ENCODE peak calls at places on chromosomes 2 and 18, in five cellular contexts. One of them, this sample, is unnamed.

GRCh38 chr2:231900486-231900942 is 25.7 kb downstream of the NPPC start:
- DNase-seq in IMR-90: peak; percentile 55
- DNase-seq in suprapubic skin: no peak
- DNase-seq in AG09319: no peak
- DNase-seq in A549: peak; percentile 86
- DNase-seq in this sample: peak; percentile 72

GRCh38 chr2:181465686-181466375 is 8.6 kb downstream of the ITGA4 start:
- DNase-seq in A549: no peak
- DNase-seq in IMR-90: peak; percentile 47
- DNase-seq in AG09319: peak; percentile 89
- DNase-seq in suprapubic skin: no peak
- DNase-seq in this sample: no peak

GRCh38 chr2:54529935-54530334 is 73.8 kb downstream of the SPTBN1 start:
- DNase-seq in suprapubic skin: no peak
- DNase-seq in IMR-90: no peak
- DNase-seq in AG09319: no peak
- DNase-seq in A549: no peak
- DNase-seq in this sample: no peak

GRCh38 chr2:48971801-48972200 is 182.5 kb downstream of the FSHR start:
- DNase-seq in AG09319: no peak
- DNase-seq in suprapubic skin: no peak
- DNase-seq in IMR-90: no peak
- DNase-seq in A549: no peak
- DNase-seq in this sample: no peak

GRCh38 chr2:133787207-133787606 is 218.9 kb upstream of the NCKAP5 start:
- DNase-seq in A549: no peak
- DNase-seq in AG09319: peak; percentile 3
- DNase-seq in suprapubic skin: no peak
- DNase-seq in IMR-90: peak; percentile 77
- DNase-seq in this sample: no peak

GRCh38 chr2:240437861-240438809 is 2.7 kb downstream of the GPC1 start:
- DNase-seq in suprapubic skin: no peak
- DNase-seq in AG09319: peak; percentile 24
- DNase-seq in IMR-90: peak; percentile 42
- DNase-seq in A549: peak; percentile 75
- DNase-seq in this sample: peak; percentile 38

GRCh38 chr18:8175486-8176061 is 433.7 kb upstream of the RAB12 start:
- DNase-seq in A549: no peak
- DNase-seq in IMR-90: no peak
- DNase-seq in AG09319: no peak
- DNase-seq in suprapubic skin: no peak
- DNase-seq in this sample: no peak

GRCh38 chr18:46481847-46482245 is 175.2 kb downstream of the LOXHD1 start:
- DNase-seq in suprapubic skin: no peak
- DNase-seq in AG09319: no peak
- DNase-seq in IMR-90: no peak
- DNase-seq in A549: no peak
- DNase-seq in this sample: no peak

GRCh38 chr2:100011272-100011711 is 131.1 kb downstream of the AFF3 start:
- DNase-seq in A549: no peak
- DNase-seq in IMR-90: peak; percentile 99
- DNase-seq in AG09319: peak; percentile 86
- DNase-seq in suprapubic skin: no peak
- DNase-seq in this sample: no peak

GRCh38 chr2:197846789-197847188 is 42.4 kb downstream of the PLCL1 start:
- DNase-seq in AG09319: no peak
- DNase-seq in IMR-90: peak; percentile 73
- DNase-seq in A549: no peak
- DNase-seq in suprapubic skin: no peak
- DNase-seq in this sample: no peak

GRCh38 chr2:26184086-26184485 is 11.2 kb downstream of the GAREM2 start:
- DNase-seq in suprapubic skin: no peak
- DNase-seq in AG09319: no peak
- DNase-seq in A549: no peak
- DNase-seq in IMR-90: no peak
- DNase-seq in this sample: no peak

GRCh38 chr2:176193048-176193447 is 4.6 kb downstream of the HOXD1 start:
- DNase-seq in A549: no peak
- DNase-seq in IMR-90: no peak
- DNase-seq in AG09319: no peak
- DNase-seq in suprapubic skin: no peak
- DNase-seq in this sample: no peak

GRCh38 chr2:174839672-174840071 is 75.4 kb upstream of the CHRNA1 start:
- DNase-seq in IMR-90: no peak
- DNase-seq in A549: no peak
- DNase-seq in suprapubic skin: no peak
- DNase-seq in AG09319: no peak
- DNase-seq in this sample: no peak

GRCh38 chr2:168336786-168337388 is 89.5 kb upstream of the STK39 start:
- DNase-seq in IMR-90: no peak
- DNase-seq in A549: peak; percentile 55
- DNase-seq in suprapubic skin: no peak
- DNase-seq in AG09319: no peak
- DNase-seq in this sample: no peak

GRCh38 chr2:12738112-12738485 is 21.4 kb downstream of the TRIB2 start:
- DNase-seq in A549: no peak
- DNase-seq in AG09319: no peak
- DNase-seq in suprapubic skin: no peak
- DNase-seq in IMR-90: peak; percentile 59
- DNase-seq in this sample: no peak

GRCh38 chr2:235820571-235820970 is 326.7 kb downstream of the AGAP1 start:
- DNase-seq in AG09319: no peak
- DNase-seq in suprapubic skin: no peak
- DNase-seq in A549: no peak
- DNase-seq in IMR-90: peak; percentile 68
- DNase-seq in this sample: no peak

GRCh38 chr2:219998714-219999227 is 371.3 kb downstream of the SLC4A3 start:
- DNase-seq in AG09319: no peak
- DNase-seq in IMR-90: no peak
- DNase-seq in suprapubic skin: no peak
- DNase-seq in A549: no peak
- DNase-seq in this sample: no peak
- TF ChIP-seq CTCF in AG09319: no peak
- TF ChIP-seq CTCF in IMR-90: no peak
- TF ChIP-seq CTCF in suprapubic skin: no peak
- TF ChIP-seq CTCF in A549: no peak
- TF ChIP-seq CTCF in this sample: no peak

GRCh38 chr18:3596324-3597158 is 146.6 kb downstream of the TGIF1 start:
- DNase-seq in IMR-90: peak; percentile 58
- DNase-seq in suprapubic skin: no peak
- DNase-seq in AG09319: no peak
- DNase-seq in A549: peak; percentile 88
- DNase-seq in this sample: peak; percentile 84
- TF ChIP-seq CTCF in IMR-90: no peak
- TF ChIP-seq CTCF in suprapubic skin: no peak
- TF ChIP-seq CTCF in AG09319: no peak
- TF ChIP-seq CTCF in A549: no peak
- TF ChIP-seq CTCF in this sample: peak; percentile 22

GRCh38 chr2:43127208-43127940 is 99.0 kb downstream of the ZFP36L2 start:
- DNase-seq in suprapubic skin: no peak
- DNase-seq in AG09319: no peak
- DNase-seq in A549: peak; percentile 72
- DNase-seq in IMR-90: no peak
- DNase-seq in this sample: peak; percentile 83
- TF ChIP-seq CTCF in suprapubic skin: no peak
- TF ChIP-seq CTCF in AG09319: peak; percentile 45
- TF ChIP-seq CTCF in A549: peak; percentile 66
- TF ChIP-seq CTCF in IMR-90: peak; percentile 45
- TF ChIP-seq CTCF in this sample: peak; percentile 79

DNA sequence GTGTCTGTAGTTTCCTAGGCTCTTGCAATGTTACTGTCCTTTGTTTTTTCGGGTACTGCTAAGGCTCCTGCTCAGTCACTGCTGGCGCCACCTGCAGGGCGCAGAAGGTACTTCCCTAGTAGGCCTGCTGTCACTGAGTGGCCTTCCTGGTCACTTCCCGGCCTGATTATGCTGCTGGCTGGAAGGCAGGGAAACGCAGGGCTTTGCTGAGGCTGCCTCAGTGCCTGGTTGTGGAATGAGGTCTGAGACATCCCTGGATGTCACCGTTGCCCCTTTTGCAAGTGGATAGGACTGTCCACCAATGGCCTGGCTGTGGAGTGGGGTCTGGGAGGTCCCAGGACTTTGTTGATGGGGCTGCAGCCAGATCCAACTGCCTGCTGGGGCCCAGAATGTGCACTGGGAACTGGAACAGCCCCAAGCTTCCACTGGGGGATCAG is 13.1 kb downstream of the DAW1 start:
- DNase-seq in A549: peak; percentile 79
- DNase-seq in AG09319: no peak
- DNase-seq in IMR-90: peak; percentile 72
- DNase-seq in suprapubic skin: no peak
- DNase-seq in this sample: peak; percentile 62
- TF ChIP-seq CTCF in A549: peak; percentile 38
- TF ChIP-seq CTCF in AG09319: peak; percentile 82
- TF ChIP-seq CTCF in IMR-90: peak; percentile 76
- TF ChIP-seq CTCF in suprapubic skin: peak; percentile 27
- TF ChIP-seq CTCF in this sample: peak; percentile 96

DNA sequence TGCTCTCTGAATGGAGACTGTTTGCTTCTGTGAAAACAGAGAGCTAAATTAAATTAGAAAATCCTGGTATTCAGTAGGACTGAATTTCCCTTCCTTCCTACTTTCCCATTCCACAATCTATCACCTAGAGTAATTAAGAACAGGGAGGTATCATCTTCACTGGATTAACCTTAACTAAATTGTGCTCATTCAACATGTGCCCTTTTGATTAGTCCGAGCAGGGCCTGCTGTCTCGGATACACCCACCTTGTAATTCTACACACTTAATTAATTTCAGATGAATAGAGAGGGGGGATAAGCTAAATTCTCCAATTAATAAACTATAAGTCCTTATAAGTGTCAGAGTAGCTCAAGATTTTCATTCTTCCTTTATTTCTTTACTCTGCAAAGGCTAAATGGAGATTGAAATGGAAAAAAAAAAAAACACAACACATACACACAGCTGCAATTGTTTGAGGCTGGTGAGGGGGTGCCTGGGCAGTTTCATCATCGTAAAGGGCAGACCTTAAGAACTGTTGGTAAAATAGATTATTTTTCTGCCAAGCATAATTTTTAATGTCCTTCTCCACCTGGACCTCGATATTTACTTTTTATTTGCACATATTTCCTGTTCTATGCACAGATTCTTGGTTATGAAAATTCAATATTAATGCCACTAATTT is 157.1 kb upstream of the SIX2 start:
- DNase-seq in IMR-90: no peak
- DNase-seq in A549: no peak
- DNase-seq in AG09319: no peak
- DNase-seq in suprapubic skin: no peak
- DNase-seq in this sample: no peak
- TF ChIP-seq CTCF in IMR-90: no peak
- TF ChIP-seq CTCF in A549: no peak
- TF ChIP-seq CTCF in AG09319: no peak
- TF ChIP-seq CTCF in suprapubic skin: no peak
- TF ChIP-seq CTCF in this sample: no peak

GRCh38 chr2:44623622-44624351 is 262.0 kb downstream of the CAMKMT start:
- DNase-seq in IMR-90: no peak
- DNase-seq in suprapubic skin: no peak
- DNase-seq in A549: peak; percentile 6
- DNase-seq in AG09319: no peak
- DNase-seq in this sample: no peak

GRCh38 chr2:44618378-44619023 is 256.8 kb downstream of the CAMKMT start:
- DNase-seq in suprapubic skin: no peak
- DNase-seq in IMR-90: no peak
- DNase-seq in AG09319: no peak
- DNase-seq in A549: no peak
- DNase-seq in this sample: no peak

GRCh38 chr2:44616616-44617266 is 255.0 kb downstream of the CAMKMT start:
- DNase-seq in IMR-90: no peak
- DNase-seq in A549: no peak
- DNase-seq in AG09319: no peak
- DNase-seq in suprapubic skin: no peak
- DNase-seq in this sample: no peak

GRCh38 chr2:44615950-44616518 is 254.3 kb downstream of the CAMKMT start:
- DNase-seq in A549: no peak
- DNase-seq in suprapubic skin: no peak
- DNase-seq in AG09319: no peak
- DNase-seq in IMR-90: no peak
- DNase-seq in this sample: no peak

DNA sequence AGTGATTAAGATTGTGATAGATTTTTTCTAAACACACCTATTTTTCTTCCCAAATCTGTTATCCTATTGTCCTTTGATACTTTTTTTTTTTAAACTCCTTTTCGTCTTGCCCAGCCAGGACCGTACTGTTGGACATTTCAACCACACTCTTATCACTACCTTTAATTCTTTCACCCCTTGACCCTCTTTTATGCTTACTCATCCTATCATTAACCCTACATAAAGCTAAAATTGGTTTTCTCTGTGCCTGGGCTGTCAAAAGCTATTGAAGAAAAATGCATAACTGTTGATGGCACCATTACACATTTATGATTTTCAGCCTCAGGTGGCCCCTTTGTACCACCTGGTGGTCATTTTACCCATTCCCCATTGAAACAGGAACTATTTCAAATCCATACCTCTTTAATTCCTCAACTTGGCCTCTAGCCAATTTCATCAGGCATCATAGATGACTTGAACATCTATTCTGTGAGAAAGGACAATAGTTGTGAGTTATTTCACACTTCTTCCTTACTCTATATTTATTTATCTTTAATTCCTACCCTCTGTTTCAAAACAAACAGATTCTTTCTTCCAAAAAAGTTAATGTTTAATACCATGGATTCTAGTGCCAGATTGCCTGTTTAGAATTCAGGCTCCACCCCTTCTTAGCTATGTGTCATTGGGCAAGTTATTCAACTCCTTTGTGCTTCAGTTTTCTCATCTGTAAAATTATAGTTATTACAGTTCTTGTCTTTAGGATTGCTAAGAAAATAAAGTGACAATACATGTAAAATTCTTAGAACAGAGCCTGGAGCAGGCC is 258.6 kb downstream of the CAMKMT start:
- DNase-seq in AG09319: no peak
- DNase-seq in IMR-90: no peak
- DNase-seq in suprapubic skin: no peak
- DNase-seq in A549: peak; percentile 49
- DNase-seq in this sample: no peak
- TF ChIP-seq CTCF in AG09319: no peak
- TF ChIP-seq CTCF in IMR-90: no peak
- TF ChIP-seq CTCF in suprapubic skin: no peak
- TF ChIP-seq CTCF in A549: no peak
- TF ChIP-seq CTCF in this sample: no peak

This sample was measured in CD14-positive monocyte.